ENCODE peak calls at places on chromosomes 4 and X, in eight cellular contexts. V, W, H, P, D, I, X and Y are unnamed samples.

GRCh38 chrX:46582325-46582724 is 8.8 kb downstream of the CHST7 start:
- DNase-seq in X (no peak), P (no peak), I (no peak), V (no peak), W (no peak), D (no peak), H (peak; percentile 50), Y (no peak)

GRCh38 chr4:145734576-145735329 is 54.8 kb downstream of the C4orf51 start:
- DNase-seq in P (peak; percentile 91), V (peak; percentile 49), I (peak; percentile 32), W (no peak), H (peak; percentile 97), D (peak; percentile 86), X (no peak), Y (no peak)

GRCh38 chr4:163603246-163603645 is 108.8 kb downstream of the TMA16 start:
- DNase-seq in V (no peak), X (no peak), W (no peak), I (no peak), P (no peak), D (no peak), H (no peak), Y (no peak)

GRCh38 chrX:39957816-39958561 is 139.8 kb downstream of the BCOR start:
- DNase-seq in X (no peak), D (no peak), I (no peak), V (no peak), H (peak; percentile 38), W (no peak), P (no peak), Y (no peak)

GRCh38 chr4:158051401-158052235 is 121.2 kb downstream of the GASK1B start:
- DNase-seq in P (no peak), I (no peak), V (no peak), D (no peak), H (peak; percentile 96), W (no peak), X (no peak), Y (no peak)

GRCh38 chrX:106467422-106467821 is 144.4 kb upstream of the RADX start:
- DNase-seq in H (no peak), W (no peak), D (peak; percentile 9), V (no peak), I (no peak), P (no peak), X (no peak), Y (no peak)

GRCh38 chr4:142404191-142404611 is 441.9 kb downstream of the INPP4B start:
- DNase-seq in X (no peak), H (peak; percentile 63), V (no peak), W (no peak), P (no peak), I (no peak), D (no peak), Y (no peak)

GRCh38 chr4:185343726-185344581 is 51.8 kb downstream of the LRP2BP start:
- DNase-seq in X (no peak), D (no peak), I (no peak), H (peak; percentile 62), W (peak; percentile 67), P (no peak), V (no peak), Y (no peak)

GRCh38 chr4:6280365-6280996 is 10.8 kb downstream of the WFS1 start:
- DNase-seq in W (no peak), D (no peak), P (no peak), I (no peak), V (no peak), X (no peak), H (no peak), Y (no peak)

GRCh38 chrX:110442631-110443030 is 84.0 kb downstream of the RTL9 start:
- DNase-seq in D (peak; percentile 60), P (no peak), H (peak; percentile 16), W (no peak), V (peak; percentile 9), I (no peak), X (no peak), Y (no peak)

DNA sequence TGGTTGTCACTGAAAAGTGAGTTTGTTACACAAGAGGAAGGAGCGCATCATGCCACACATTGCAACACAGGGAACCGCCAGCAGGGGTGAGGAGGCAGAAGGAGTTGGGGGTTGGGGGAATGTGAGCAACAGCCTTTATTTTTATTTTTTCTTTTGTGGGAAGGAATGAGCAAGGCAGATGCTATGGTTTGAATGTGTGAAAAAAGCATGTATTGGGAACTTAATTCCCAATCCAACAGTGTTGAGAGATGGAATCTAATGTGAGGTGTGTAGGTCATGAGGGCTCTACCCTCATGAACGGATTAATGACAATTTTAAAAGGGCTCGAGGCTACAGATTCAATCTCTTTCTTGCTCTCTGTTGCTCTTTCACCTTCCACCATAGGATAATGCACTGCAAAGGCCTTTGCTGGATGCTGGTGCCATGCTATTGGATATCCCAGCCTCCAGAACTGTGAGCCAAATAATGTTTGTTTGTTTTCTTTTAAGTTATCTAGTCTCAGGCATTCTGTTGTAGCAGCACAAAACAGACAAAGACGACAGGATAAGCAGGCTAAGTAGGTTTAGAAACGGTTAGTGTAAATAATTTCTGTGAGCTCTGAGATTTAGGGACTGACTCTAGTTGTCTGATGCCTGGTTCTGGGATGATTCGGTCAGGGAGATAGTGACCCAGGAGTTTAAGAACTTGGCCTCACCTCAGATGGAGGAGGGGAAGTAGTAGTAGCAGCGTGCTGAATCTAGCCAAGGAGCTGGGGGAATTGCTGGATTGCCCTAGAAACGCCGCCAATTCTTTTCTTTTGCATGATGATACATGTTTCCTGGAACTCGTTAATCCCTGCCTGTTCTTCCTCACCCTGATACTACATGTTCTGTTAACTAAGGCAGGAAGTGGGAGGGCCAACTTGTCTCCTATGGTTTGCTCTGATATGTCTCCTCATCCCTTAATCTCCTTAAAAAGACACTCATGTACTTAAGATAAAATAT is 156.6 kb upstream of the CTSO start:
- DNase-seq in W (no peak), H (peak; percentile 69), D (peak; percentile 14), V (no peak), I (no peak), X (no peak), P (no peak), Y (no peak)
- TF ChIP-seq CTCF in W (peak; percentile 30), H (peak; percentile 58), D (no peak), V (no peak), I (no peak), X (peak; percentile 12), P (no peak), Y (no peak)

GRCh38 chrX:137823257-137823656 is 257.3 kb downstream of the ZIC3 start:
- DNase-seq in W (no peak), P (no peak), H (no peak), I (no peak), D (no peak), V (no peak), X (no peak), Y (no peak)
- TF ChIP-seq CTCF in W (no peak), P (no peak), H (peak; percentile 10), I (no peak), D (no peak), V (no peak), X (peak; percentile 32), Y (no peak)

GRCh38 chrX:6225307-6226052 is 3.2 kb downstream of the NLGN4X start:
- DNase-seq in H (no peak), D (no peak), P (no peak), X (no peak), I (no peak), V (no peak), W (no peak), Y (no peak)
- TF ChIP-seq CTCF in H (no peak), D (no peak), P (no peak), X (peak; percentile 46), I (no peak), V (no peak), W (no peak), Y (no peak)

GRCh38 chr4:14877246-14878220 is 124.7 kb upstream of the CPEB2 start:
- DNase-seq in H (peak; percentile 48), X (no peak), P (no peak), W (no peak), I (no peak), D (no peak), V (no peak), Y (no peak)

GRCh38 chr4:14868426-14868825 is 133.9 kb upstream of the CPEB2 start:
- DNase-seq in W (no peak), H (no peak), X (no peak), P (no peak), V (no peak), D (no peak), I (no peak), Y (no peak)

GRCh38 chr4:14867847-14868246 is 134.4 kb upstream of the CPEB2 start:
- DNase-seq in H (no peak), W (no peak), P (no peak), V (no peak), X (no peak), I (no peak), D (no peak), Y (no peak)

GRCh38 chr4:14874990-14875389 is 127.3 kb upstream of the CPEB2 start:
- DNase-seq in P (no peak), I (no peak), X (no peak), H (no peak), V (no peak), W (peak; percentile 49), D (no peak), Y (no peak)

GRCh38 chr4:14871676-14872430 is 130.4 kb upstream of the CPEB2 start:
- DNase-seq in P (no peak), I (no peak), D (no peak), W (no peak), X (no peak), V (no peak), H (no peak), Y (no peak)
- TF ChIP-seq CTCF in P (peak; percentile 45), I (no peak), D (peak; percentile 12), W (peak; percentile 62), X (peak; percentile 29), V (peak; percentile 13), H (peak; percentile 23), Y (peak; percentile 35)

GRCh38 chr4:63553123-63553522 is 856.1 kb downstream of the TECRL start:
- DNase-seq in D (no peak), P (no peak), V (no peak), W (no peak), X (no peak), H (no peak), I (no peak), Y (no peak)

GRCh38 chr4:63558709-63559108 is 850.5 kb downstream of the TECRL start:
- DNase-seq in H (no peak), V (no peak), I (no peak), X (no peak), D (no peak), P (no peak), W (no peak), Y (no peak)

GRCh38 chr4:63556332-63556731 is 852.9 kb downstream of the TECRL start:
- DNase-seq in I (no peak), P (no peak), W (no peak), H (no peak), D (no peak), V (no peak), X (no peak), Y (no peak)
- TF ChIP-seq CTCF in I (no peak), P (no peak), W (no peak), H (no peak), D (no peak), V (no peak), X (peak; percentile 22), Y (no peak)

DNA sequence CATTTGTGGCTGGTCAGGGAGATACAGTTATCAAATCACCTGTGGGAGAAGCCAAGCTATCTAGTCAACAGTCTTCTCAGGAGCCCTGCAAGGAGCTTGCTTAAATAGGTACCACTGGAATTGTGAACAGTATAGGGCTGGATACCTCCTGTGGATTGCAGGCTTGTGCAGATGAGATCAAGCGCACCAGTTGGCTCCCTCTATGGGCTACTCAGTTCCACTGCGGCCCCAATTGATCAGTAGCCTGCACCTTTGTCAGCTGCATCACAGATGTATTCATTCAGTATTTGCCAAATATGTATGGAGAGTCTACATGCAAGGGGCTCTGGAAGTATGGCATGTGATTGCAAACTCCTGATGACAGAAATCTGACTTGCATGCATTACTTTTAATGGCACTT is 28.6 kb downstream of the TEX13A start:
- DNase-seq in P (no peak), D (peak; percentile 25), I (no peak), V (no peak), W (no peak), X (no peak), H (peak; percentile 7), Y (no peak)
- TF ChIP-seq CTCF in P (peak; percentile 23), D (no peak), I (no peak), V (no peak), W (peak; percentile 20), X (peak; percentile 60), H (peak; percentile 64), Y (no peak)